ENCODE peak calls at places on chromosomes 1 and 21, in four cellular contexts. F is A549, Z is IMR-90, H is ovary. G is an unnamed sample. For H3K9me3, the result is how much of the 10 kb centered on the place peaks cover.

GRCh38 chr21:46002841-46003574 is 21.4 kb downstream of the COL6A1 start:
- DNase-seq in F (no peak), Z (no peak), H (peak), G (no peak)

GRCh38 chr1:26158271-26159112 is at the start of gene FAM110D:
- DNase-seq in F (no peak), Z (no peak), H (no peak), G (no peak)

GRCh38 chr1:29785137-29785527 is 548.8 kb downstream of the PTPRU start:
- DNase-seq in F (no peak), Z (no peak), H (no peak), G (no peak)

GRCh38 chr1:19460535-19461351 is 24.6 kb downstream of the CAPZB start:
- DNase-seq in F (no peak), Z (no peak), H (no peak), G (no peak)

GRCh38 chr1:41394918-41395598 is 33.8 kb downstream of the FOXO6 start:
- DNase-seq in F (no peak), Z (no peak), H (no peak), G (no peak)

GRCh38 chr1:248243204-248243603 is 12.0 kb downstream of the OR2M4 start:
- DNase-seq in F (peak), Z (peak), H (no peak), G (peak)

GRCh38 chr1:159653201-159653600 is 61.2 kb downstream of the CRP start:
- DNase-seq in F (no peak), Z (no peak), H (no peak), G (no peak)

GRCh38 chr1:19618428-19618827 is 25.7 kb upstream of the NBL1 start:
- DNase-seq in F (no peak), Z (no peak), H (no peak), G (no peak)

GRCh38 chr1:119647734-119648619 is at the start of gene ZNF697:
- DNase-seq in F (peak), Z (peak), H (peak), G (peak)

GRCh38 chr1:69221492-69221990 is 346.2 kb upstream of the LRRC7 start:
- DNase-seq in F (no peak), Z (no peak), H (no peak), G (no peak)

GRCh38 chr1:101257500-101258325 is 20.9 kb downstream of the S1PR1 start:
- DNase-seq in F (no peak), Z (no peak), H (no peak), G (no peak)

GRCh38 chr1:55040083-55040952 is 970 bp downstream of the PCSK9 start:
- DNase-seq in F (no peak), Z (no peak), H (no peak), G (peak)

GRCh38 chr1:47927165-47927564 is 70.0 kb downstream of the TRABD2B start:
- DNase-seq in F (peak), Z (no peak), H (no peak), G (no peak)

GRCh38 chr1:236120725-236121153 is 21.6 kb upstream of the GPR137B start:
- DNase-seq in F (no peak), Z (no peak), H (no peak), G (no peak)

GRCh38 chr1:215005656-215006335 is 76.7 kb upstream of the KCNK2 start:
- DNase-seq in F (no peak), Z (no peak), H (no peak), G (no peak)

GRCh38 chr1:224710196-224710595 is 94.1 kb downstream of the CNIH3 start:
- DNase-seq in F (no peak), Z (peak), H (no peak), G (no peak)
- H3K9me3 ChIP-seq in F (under half), Z (under half), H (under half), G (under half)

DNA sequence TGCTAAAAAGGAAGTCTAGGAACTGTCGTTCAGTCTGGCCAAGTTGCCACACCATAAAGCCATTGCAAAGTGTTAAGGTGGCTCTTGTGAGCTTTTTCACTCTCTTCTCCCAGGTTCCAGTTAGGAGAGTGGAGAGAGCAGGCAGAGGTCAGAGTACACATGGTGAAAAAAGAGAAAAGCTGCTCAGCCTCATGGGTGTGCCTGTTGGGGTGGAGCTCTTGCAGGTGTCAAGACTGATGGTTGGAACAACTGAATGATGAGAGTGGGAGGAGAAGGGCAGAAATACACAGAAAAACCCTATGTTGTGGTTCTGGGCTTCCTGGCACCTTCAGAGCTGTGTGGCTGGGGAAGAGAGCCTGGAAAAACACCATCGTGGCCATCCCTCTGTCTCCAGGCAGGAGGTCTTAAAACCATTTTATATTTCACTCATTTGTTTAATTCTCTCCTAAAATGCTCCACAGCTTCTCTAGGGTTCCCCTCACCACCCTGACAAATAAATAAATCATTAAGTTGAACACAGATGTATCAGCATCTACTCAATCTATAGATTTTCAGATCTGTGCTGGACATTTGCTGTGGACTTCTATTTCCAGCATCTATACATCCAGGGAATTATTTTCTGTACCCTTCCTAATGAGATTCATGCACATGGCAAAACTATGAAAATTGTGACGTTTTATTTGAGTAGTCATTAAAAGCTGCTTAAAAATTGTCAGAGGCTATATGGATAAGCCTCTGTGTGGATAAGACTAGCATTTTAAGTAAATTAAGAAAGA is 17.5 kb downstream of the UBASH3A start:
- DNase-seq in F (no peak), Z (no peak), H (no peak), G (no peak)
- TF ChIP-seq POLR2A in F (no peak), Z (no peak), H (no peak), G (no peak)

GRCh38 chr1:224932607-224933249 is 3.3 kb downstream of the DNAH14 start:
- DNase-seq in F (no peak), Z (no peak), H (no peak), G (no peak)
- H3K9me3 ChIP-seq in F (half or more), Z (under half), H (under half), G (under half)

GRCh38 chr1:200659269-200659668 is 10.4 kb downstream of the DDX59 start:
- DNase-seq in F (no peak), Z (peak), H (no peak), G (no peak)

GRCh38 chr1:200665851-200666250 is 3.9 kb downstream of the DDX59 start:
- DNase-seq in F (no peak), Z (no peak), H (no peak), G (no peak)

GRCh38 chr1:200658037-200658808 is 11.5 kb downstream of the DDX59 start:
- DNase-seq in F (no peak), Z (no peak), H (no peak), G (no peak)

GRCh38 chr1:200666309-200666708 is 3.4 kb downstream of the DDX59 start:
- DNase-seq in F (no peak), Z (no peak), H (peak), G (no peak)

DNA sequence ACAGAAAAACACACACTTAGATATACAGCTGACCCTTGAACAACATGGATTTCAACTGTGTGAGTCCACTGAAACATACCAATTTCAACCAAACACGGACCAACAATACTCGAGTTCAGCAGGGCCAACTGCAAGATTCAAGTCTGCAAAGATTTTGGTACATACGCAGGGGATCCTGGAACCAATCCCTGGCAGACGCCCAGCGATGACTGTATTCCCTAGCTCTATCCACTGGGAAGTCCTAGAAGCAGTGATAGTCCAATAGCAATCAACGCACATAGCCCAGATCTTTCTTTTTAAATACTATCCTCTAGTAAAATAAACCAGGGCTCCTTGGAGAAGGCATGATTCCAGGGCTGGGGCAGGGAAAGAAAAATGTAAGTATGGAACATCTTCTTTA is 9.0 kb downstream of the DDX59 start:
- DNase-seq in F (no peak), Z (no peak), H (peak), G (peak)
- TF ChIP-seq POLR2A in F (no peak), Z (no peak), H (no peak), G (no peak)

GRCh38 chr1:247156787-247157232 is 15.0 kb downstream of the ZNF124 start:
- DNase-seq in F (peak), Z (no peak), H (no peak), G (no peak)
- H3K9me3 ChIP-seq in F (half or more), Z (under half), H (under half), G (under half)

G was measured in body of pancreas.